ENCODE peak calls at places on chromosome 15, in five cellular contexts. X, F, A, P and B are unnamed samples.

GRCh38 chr15:65731926-65732325 is 60.2 kb downstream of the DENND4A start:
- DNase-seq in X (no peak), F (no peak), A (no peak), P (no peak), B (no peak)

GRCh38 chr15:101206173-101206572 is 45.7 kb downstream of the CHSY1 start:
- DNase-seq in X (no peak), F (no peak), A (no peak), P (no peak), B (no peak)

GRCh38 chr15:28086175-28086703 is 12.9 kb downstream of the OCA2 start:
- DNase-seq in X (no peak), F (no peak), A (peak; percentile 79), P (peak; percentile 41), B (no peak)

GRCh38 chr15:66935688-66936087 is 129.7 kb upstream of the SMAD3 start:
- DNase-seq in X (no peak), F (no peak), A (no peak), P (no peak), B (no peak)

GRCh38 chr15:73593278-73594074 is 39.7 kb downstream of the NPTN start:
- DNase-seq in X (peak; percentile 59), F (no peak), A (no peak), P (no peak), B (peak; percentile 35)

GRCh38 chr15:90315276-90315982 is 36.7 kb upstream of the ZNF774 start:
- DNase-seq in X (peak; percentile 85), F (peak; percentile 87), A (no peak), P (no peak), B (peak; percentile 80)

GRCh38 chr15:65184305-65184943 is 718 bp downstream of the CLPX start:
- DNase-seq in X (peak; percentile 66), F (peak; percentile 64), A (peak; percentile 73), P (no peak), B (peak; percentile 59)

GRCh38 chr15:68223171-68223570 is 6.4 kb downstream of the CLN6 start:
- DNase-seq in X (peak; percentile 13), F (no peak), A (no peak), P (no peak), B (no peak)

GRCh38 chr15:57133127-57133968 is 214.9 kb downstream of the TCF12 start:
- DNase-seq in X (no peak), F (no peak), A (no peak), P (no peak), B (peak; percentile 53)

GRCh38 chr15:68272797-68273271 is 4.7 kb upstream of the FEM1B start:
- DNase-seq in X (no peak), F (no peak), A (no peak), P (no peak), B (no peak)

GRCh38 chr15:60774829-60775228 is 295.9 kb upstream of the ICE2 start:
- DNase-seq in X (no peak), F (no peak), A (no peak), P (no peak), B (no peak)

GRCh38 chr15:58724471-58724870 is 25.0 kb downstream of the ADAM10 start:
- DNase-seq in X (no peak), F (no peak), A (no peak), P (no peak), B (no peak)

GRCh38 chr15:99436472-99437314 is 129.1 kb upstream of the MEF2A start:
- DNase-seq in X (no peak), F (peak; percentile 12), A (no peak), P (no peak), B (no peak)

GRCh38 chr15:25715536-25716413 is 147.4 kb downstream of the ATP10A start:
- DNase-seq in X (no peak), F (no peak), A (no peak), P (no peak), B (no peak)

GRCh38 chr15:90789496-90789895 is 72.3 kb downstream of the BLM start:
- DNase-seq in X (no peak), F (no peak), A (no peak), P (no peak), B (no peak)

GRCh38 chr15:65653781-65654521 is 32.2 kb downstream of the SLC24A1 start:
- DNase-seq in X (no peak), F (no peak), A (no peak), P (no peak), B (no peak)

GRCh38 chr15:90407871-90408317 is 19.9 kb downstream of the IQGAP1 start:
- DNase-seq in X (no peak), F (no peak), A (no peak), P (no peak), B (no peak)

GRCh38 chr15:47820780-47821319 is 103.5 kb downstream of the SEMA6D start:
- DNase-seq in X (no peak), F (no peak), A (no peak), P (no peak), B (no peak)

GRCh38 chr15:84631706-84632272 is 22.3 kb downstream of the WDR73 start:
- DNase-seq in X (no peak), F (no peak), A (no peak), P (no peak), B (no peak)

GRCh38 chr15:39084683-39085530 is 496.0 kb upstream of the THBS1 start:
- DNase-seq in X (peak; percentile 40), F (peak; percentile 37), A (no peak), P (no peak), B (no peak)

GRCh38 chr15:62469874-62470688 is 305.0 kb upstream of the C2CD4B start:
- DNase-seq in X (peak; percentile 75), F (no peak), A (no peak), P (no peak), B (peak; percentile 16)

GRCh38 chr15:100771745-100772144 is 107.9 kb upstream of the ALDH1A3 start:
- DNase-seq in X (no peak), F (no peak), A (no peak), P (no peak), B (no peak)

GRCh38 chr15:49037546-49037940 is 8.7 kb downstream of the SECISBP2L start:
- DNase-seq in X (no peak), F (no peak), A (no peak), P (no peak), B (no peak)
- H3K27ac ChIP-seq in X (no peak overlapping the region), F (no peak overlapping the region), A (no peak overlapping the region), P (no peak overlapping the region), B (no peak overlapping the region)

DNA sequence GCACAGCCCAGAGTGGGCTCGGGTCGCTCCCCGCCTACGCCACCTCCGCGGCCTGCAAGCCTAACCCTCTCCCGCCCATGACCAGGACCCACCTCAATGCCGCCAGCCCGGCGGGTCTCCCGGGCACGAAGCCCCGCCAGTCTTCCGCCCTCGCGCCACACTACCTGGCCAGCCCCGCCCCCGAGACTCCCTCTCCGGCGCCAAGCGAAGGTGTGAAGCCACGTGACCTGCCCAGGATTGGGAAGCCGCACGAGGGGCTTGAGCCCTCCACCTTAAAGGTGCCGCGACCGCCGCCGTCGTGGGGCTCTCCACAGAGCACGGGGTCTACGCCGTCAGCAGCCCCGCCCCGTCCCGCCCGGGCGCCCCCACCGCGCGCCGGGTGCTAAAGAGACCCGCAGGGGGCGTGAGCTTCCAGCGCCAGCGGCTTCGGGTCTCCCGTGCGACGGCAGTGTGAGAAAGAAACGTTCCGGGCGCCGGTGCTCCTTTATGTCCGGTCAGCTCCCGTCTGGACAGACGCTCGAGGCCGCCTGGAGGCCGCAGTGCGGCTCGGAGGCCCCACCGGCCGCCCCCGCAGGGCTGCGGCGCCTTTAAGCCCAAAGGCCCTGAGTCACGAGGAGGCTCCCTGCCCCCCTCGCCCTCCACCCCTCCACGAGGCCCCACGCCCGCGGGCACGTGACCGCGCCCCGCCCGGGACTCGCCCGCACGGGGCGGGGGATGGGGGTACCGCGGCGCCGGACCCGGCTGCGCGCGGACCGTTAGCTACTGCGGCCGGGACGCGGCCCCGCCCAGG is at the start of gene CPEB1:
- DNase-seq in X (peak; percentile 60), F (peak; percentile 86), A (peak; percentile 66), P (no peak), B (peak; percentile 60)
- H3K4me3 ChIP-seq in X (peak within 1 kb of the TSS; percentile 52), F (peak within 1 kb of the TSS; percentile 50), A (peak within 1 kb of the TSS; percentile 71), P (peak within 1 kb of the TSS; percentile 51), B (peak within 1 kb of the TSS; percentile 48)

GRCh38 chr15:75661041-75661778 is 13.5 kb downstream of the SNX33 start:
- DNase-seq in X (peak; percentile 87), F (peak; percentile 91), A (peak; percentile 84), P (no peak), B (peak; percentile 61)

GRCh38 chr15:75659928-75660645 is 12.4 kb downstream of the SNX33 start:
- DNase-seq in X (peak; percentile 24), F (no peak), A (no peak), P (no peak), B (no peak)

GRCh38 chr15:75661779-75662140 is 14.0 kb downstream of the SNX33 start:
- DNase-seq in X (no peak), F (no peak), A (no peak), P (no peak), B (no peak)

GRCh38 chr15:75663931-75664421 is 16.3 kb downstream of the SNX33 start:
- DNase-seq in X (no peak), F (no peak), A (no peak), P (no peak), B (peak; percentile 65)

DNA sequence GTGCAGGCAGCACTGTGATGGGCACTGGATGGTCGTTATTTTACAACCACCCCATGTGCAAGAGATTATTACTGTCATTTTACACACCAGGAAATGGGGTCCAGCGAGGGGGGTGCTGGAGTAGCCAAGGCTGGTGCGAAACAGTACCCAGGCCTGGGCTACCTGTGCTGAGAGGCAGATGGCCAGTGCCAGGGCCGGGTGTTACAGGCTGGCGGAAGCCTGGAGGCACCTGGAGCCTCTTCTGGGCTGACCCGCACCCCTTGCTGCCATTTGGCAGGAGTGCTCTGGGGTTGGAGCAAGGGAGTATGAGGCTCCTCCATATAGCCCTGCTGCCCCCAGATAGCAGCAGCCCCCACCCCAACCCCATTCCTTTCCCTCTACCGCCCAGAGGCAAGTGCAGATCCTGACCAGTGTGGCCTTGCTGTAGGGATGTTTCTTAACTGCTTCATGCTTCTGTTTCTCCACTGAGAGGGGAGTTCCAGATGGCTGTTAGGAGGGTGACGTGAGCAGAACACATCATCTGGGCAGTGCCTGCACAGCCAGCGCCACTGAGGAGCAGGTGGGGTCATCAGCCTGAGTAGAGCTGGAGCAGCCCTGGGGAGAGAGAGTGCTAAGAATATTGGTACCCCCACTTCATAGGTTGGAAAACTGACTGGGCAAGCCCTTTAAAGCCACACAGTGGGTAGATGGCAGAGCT is 15.3 kb downstream of the SNX33 start:
- DNase-seq in X (no peak), F (no peak), A (no peak), P (no peak), B (no peak)
- H3K27ac ChIP-seq in X (no peak overlapping the region), F (no peak overlapping the region), A (peak overlapping the region; percentile 83), P (no peak overlapping the region), B (no peak overlapping the region)

GRCh38 chr15:50181206-50181982 is 602 bp upstream of the SLC27A2 start:
- DNase-seq in X (no peak), F (no peak), A (no peak), P (no peak), B (no peak)
- H3K4me3 ChIP-seq in X (no peak overlapping the region), F (no peak overlapping the region), A (peak overlapping the region; percentile 73), P (peak overlapping the region; percentile 45), B (peak overlapping the region; percentile 72)

DNA sequence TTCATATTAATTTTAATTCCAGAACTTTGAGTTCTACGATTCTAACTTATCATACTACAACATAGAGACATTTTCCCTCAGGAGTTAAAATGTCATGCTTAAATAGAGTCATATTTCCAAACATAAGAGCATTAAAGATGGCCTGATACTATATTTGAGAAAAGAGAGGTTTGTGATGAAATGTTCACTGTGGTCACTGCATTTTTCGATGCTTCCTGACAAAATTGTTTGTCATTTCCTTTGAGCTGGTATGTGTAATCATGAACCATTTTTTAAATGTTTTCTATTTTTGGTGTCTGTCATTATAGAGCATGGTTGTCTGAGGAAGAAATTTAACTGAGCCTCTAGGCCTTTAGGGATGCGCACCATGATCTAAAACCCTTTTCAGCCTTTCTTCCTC is 721.4 kb upstream of the NR2F2 start:
- DNase-seq in X (no peak), F (no peak), A (no peak), P (no peak), B (no peak)
- H3K27ac ChIP-seq in X (no peak overlapping the region), F (no peak overlapping the region), A (no peak overlapping the region), P (no peak overlapping the region), B (no peak overlapping the region)

GRCh38 chr15:26771917-26772587 is 814 bp downstream of the GABRB3 start:
- DNase-seq in X (no peak), F (no peak), A (peak; percentile 50), P (no peak), B (no peak)
- H3K4me3 ChIP-seq in X (peak overlapping the region; percentile 44), F (peak overlapping the region; percentile 11), A (peak overlapping the region; percentile 84), P (no peak overlapping the region), B (peak overlapping the region; percentile 52)